ENCODE peak calls at places on chromosomes 16 and 17, in ten cellular contexts. One of them, this sample, is unnamed.

GRCh38 chr16:9706217-9706616 is 476.0 kb downstream of the GRIN2A start:
- DNase-seq in A549: no peak
- DNase-seq in AG09309: no peak
- DNase-seq in GM12878: no peak
- DNase-seq in CD8-positive, alpha-beta T cell: no peak
- DNase-seq in fibroblast of mammary gland: peak; percentile 0
- DNase-seq in fibroblast of pulmonary artery: peak; percentile 6
- DNase-seq in ovary: no peak
- DNase-seq in hepatocyte: no peak
- DNase-seq in RWPE2: no peak
- DNase-seq in this sample: no peak

GRCh38 chr17:55577687-55578086 is 66.4 kb upstream of the SMIM36 start:
- DNase-seq in A549: no peak
- DNase-seq in hepatocyte: no peak
- DNase-seq in CD8-positive, alpha-beta T cell: no peak
- DNase-seq in fibroblast of mammary gland: peak; percentile 54
- DNase-seq in AG09309: no peak
- DNase-seq in GM12878: no peak
- DNase-seq in ovary: peak; percentile 58
- DNase-seq in fibroblast of pulmonary artery: no peak
- DNase-seq in RWPE2: no peak
- DNase-seq in this sample: no peak

GRCh38 chr16:1823821-1824220 is 2.8 kb downstream of the HAGH start:
- DNase-seq in CD8-positive, alpha-beta T cell: no peak
- DNase-seq in AG09309: no peak
- DNase-seq in GM12878: no peak
- DNase-seq in ovary: no peak
- DNase-seq in RWPE2: peak; percentile 75
- DNase-seq in A549: peak; percentile 60
- DNase-seq in fibroblast of pulmonary artery: peak; percentile 68
- DNase-seq in hepatocyte: peak; percentile 64
- DNase-seq in fibroblast of mammary gland: peak; percentile 35
- DNase-seq in this sample: no peak

GRCh38 chr17:81394377-81394747 is 895 bp upstream of the BAHCC1 start:
- DNase-seq in fibroblast of pulmonary artery: no peak
- DNase-seq in fibroblast of mammary gland: no peak
- DNase-seq in GM12878: no peak
- DNase-seq in ovary: no peak
- DNase-seq in AG09309: no peak
- DNase-seq in CD8-positive, alpha-beta T cell: no peak
- DNase-seq in RWPE2: no peak
- DNase-seq in A549: no peak
- DNase-seq in hepatocyte: no peak
- DNase-seq in this sample: no peak

GRCh38 chr17:57408064-57408811 is 151.9 kb downstream of the MSI2 start:
- DNase-seq in ovary: no peak
- DNase-seq in CD8-positive, alpha-beta T cell: peak; percentile 48
- DNase-seq in fibroblast of pulmonary artery: no peak
- DNase-seq in A549: no peak
- DNase-seq in AG09309: no peak
- DNase-seq in fibroblast of mammary gland: no peak
- DNase-seq in hepatocyte: peak; percentile 61
- DNase-seq in RWPE2: no peak
- DNase-seq in GM12878: peak; percentile 46
- DNase-seq in this sample: no peak

GRCh38 chr16:68539704-68540370 is 746 bp downstream of the ZFP90 start:
- DNase-seq in GM12878: no peak
- DNase-seq in ovary: no peak
- DNase-seq in RWPE2: no peak
- DNase-seq in hepatocyte: peak; percentile 19
- DNase-seq in AG09309: no peak
- DNase-seq in A549: no peak
- DNase-seq in fibroblast of mammary gland: peak; percentile 18
- DNase-seq in CD8-positive, alpha-beta T cell: peak; percentile 40
- DNase-seq in fibroblast of pulmonary artery: no peak
- DNase-seq in this sample: no peak

GRCh38 chr17:45431531-45432404 is 902 bp downstream of the ARHGAP27 start:
- DNase-seq in fibroblast of mammary gland: peak; percentile 45
- DNase-seq in RWPE2: peak; percentile 96
- DNase-seq in GM12878: no peak
- DNase-seq in hepatocyte: peak; percentile 90
- DNase-seq in AG09309: no peak
- DNase-seq in ovary: peak; percentile 49
- DNase-seq in fibroblast of pulmonary artery: peak; percentile 41
- DNase-seq in A549: peak; percentile 98
- DNase-seq in CD8-positive, alpha-beta T cell: peak; percentile 71
- DNase-seq in this sample: no peak

GRCh38 chr16:30108059-30108855 is 5.1 kb downstream of the GDPD3 start:
- DNase-seq in RWPE2: no peak
- DNase-seq in AG09309: no peak
- DNase-seq in A549: no peak
- DNase-seq in GM12878: no peak
- DNase-seq in hepatocyte: no peak
- DNase-seq in CD8-positive, alpha-beta T cell: no peak
- DNase-seq in fibroblast of mammary gland: no peak
- DNase-seq in fibroblast of pulmonary artery: no peak
- DNase-seq in ovary: no peak
- DNase-seq in this sample: no peak

GRCh38 chr17:39027440-39028035 is 60.3 kb upstream of the FBXO47 start:
- DNase-seq in hepatocyte: peak; percentile 29
- DNase-seq in fibroblast of pulmonary artery: no peak
- DNase-seq in ovary: no peak
- DNase-seq in AG09309: no peak
- DNase-seq in A549: no peak
- DNase-seq in GM12878: no peak
- DNase-seq in fibroblast of mammary gland: no peak
- DNase-seq in RWPE2: no peak
- DNase-seq in CD8-positive, alpha-beta T cell: no peak
- DNase-seq in this sample: no peak

GRCh38 chr17:51046527-51047384 is 73.9 kb downstream of the SPAG9 start:
- DNase-seq in AG09309: peak; percentile 64
- DNase-seq in ovary: peak; percentile 72
- DNase-seq in A549: no peak
- DNase-seq in GM12878: no peak
- DNase-seq in fibroblast of mammary gland: peak; percentile 92
- DNase-seq in hepatocyte: peak; percentile 89
- DNase-seq in RWPE2: no peak
- DNase-seq in fibroblast of pulmonary artery: peak; percentile 96
- DNase-seq in CD8-positive, alpha-beta T cell: no peak
- DNase-seq in this sample: no peak
- H3K4me3 ChIP-seq in AG09309: no peak overlapping the region
- H3K4me3 ChIP-seq in ovary: peak overlapping the region; percentile 35
- H3K4me3 ChIP-seq in A549: no peak overlapping the region
- H3K4me3 ChIP-seq in GM12878: no peak overlapping the region
- H3K4me3 ChIP-seq in fibroblast of mammary gland: peak overlapping the region; percentile 33
- H3K4me3 ChIP-seq in hepatocyte: peak overlapping the region; percentile 8
- H3K4me3 ChIP-seq in RWPE2: no peak overlapping the region
- H3K4me3 ChIP-seq in fibroblast of pulmonary artery: peak overlapping the region; percentile 47
- H3K4me3 ChIP-seq in CD8-positive, alpha-beta T cell: no peak overlapping the region
- H3K4me3 ChIP-seq in this sample: no peak overlapping the region

GRCh38 chr16:85286970-85287814 is 174.9 kb upstream of the CIBAR2 start:
- DNase-seq in GM12878: no peak
- DNase-seq in RWPE2: no peak
- DNase-seq in hepatocyte: no peak
- DNase-seq in AG09309: no peak
- DNase-seq in fibroblast of mammary gland: peak; percentile 50
- DNase-seq in A549: no peak
- DNase-seq in fibroblast of pulmonary artery: peak; percentile 7
- DNase-seq in ovary: no peak
- DNase-seq in CD8-positive, alpha-beta T cell: no peak
- DNase-seq in this sample: no peak
- TF ChIP-seq CTCF in GM12878: no peak
- TF ChIP-seq CTCF in RWPE2: no peak
- TF ChIP-seq CTCF in hepatocyte: no peak
- TF ChIP-seq CTCF in AG09309: peak; percentile 9
- TF ChIP-seq CTCF in fibroblast of mammary gland: peak; percentile 4
- TF ChIP-seq CTCF in A549: no peak
- TF ChIP-seq CTCF in fibroblast of pulmonary artery: no peak
- TF ChIP-seq CTCF in ovary: no peak
- TF ChIP-seq CTCF in CD8-positive, alpha-beta T cell: no peak
- TF ChIP-seq CTCF in this sample: no peak

GRCh38 chr17:47237841-47238240 is 15.8 kb upstream of the ITGB3 start:
- DNase-seq in ovary: no peak
- DNase-seq in A549: no peak
- DNase-seq in GM12878: no peak
- DNase-seq in RWPE2: no peak
- DNase-seq in fibroblast of mammary gland: no peak
- DNase-seq in AG09309: no peak
- DNase-seq in hepatocyte: no peak
- DNase-seq in CD8-positive, alpha-beta T cell: no peak
- DNase-seq in fibroblast of pulmonary artery: no peak
- DNase-seq in this sample: no peak
- H3K4me3 ChIP-seq in ovary: no peak overlapping the region
- H3K4me3 ChIP-seq in A549: no peak overlapping the region
- H3K4me3 ChIP-seq in GM12878: no peak overlapping the region
- H3K4me3 ChIP-seq in RWPE2: no peak overlapping the region
- H3K4me3 ChIP-seq in fibroblast of mammary gland: no peak overlapping the region
- H3K4me3 ChIP-seq in AG09309: no peak overlapping the region
- H3K4me3 ChIP-seq in hepatocyte: no peak overlapping the region
- H3K4me3 ChIP-seq in CD8-positive, alpha-beta T cell: no peak overlapping the region
- H3K4me3 ChIP-seq in fibroblast of pulmonary artery: no peak overlapping the region
- H3K4me3 ChIP-seq in this sample: no peak overlapping the region

DNA sequence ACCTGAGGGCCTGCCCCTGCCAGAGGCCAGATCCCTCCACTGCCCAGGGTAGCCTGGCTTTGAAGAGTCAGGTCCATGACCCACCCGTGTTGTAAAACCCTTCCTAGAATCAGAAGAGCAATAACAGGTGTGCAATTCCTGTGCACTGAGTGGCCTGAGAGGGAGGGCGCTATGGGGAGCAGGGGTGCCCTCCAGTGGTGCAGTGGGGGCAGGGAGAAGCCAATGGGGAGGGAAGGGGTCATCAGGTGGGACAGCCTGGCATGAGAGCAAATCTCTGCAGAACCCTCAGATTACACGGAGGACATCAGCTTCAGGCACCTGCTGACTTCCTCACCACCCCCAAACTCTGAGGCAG is 72.9 kb upstream of the ZNF469 start:
- DNase-seq in fibroblast of pulmonary artery: no peak
- DNase-seq in RWPE2: no peak
- DNase-seq in GM12878: no peak
- DNase-seq in ovary: no peak
- DNase-seq in AG09309: no peak
- DNase-seq in hepatocyte: peak; percentile 54
- DNase-seq in A549: no peak
- DNase-seq in CD8-positive, alpha-beta T cell: no peak
- DNase-seq in fibroblast of mammary gland: no peak
- DNase-seq in this sample: no peak
- TF ChIP-seq CTCF in fibroblast of pulmonary artery: no peak
- TF ChIP-seq CTCF in RWPE2: peak; percentile 22
- TF ChIP-seq CTCF in GM12878: peak; percentile 21
- TF ChIP-seq CTCF in ovary: no peak
- TF ChIP-seq CTCF in AG09309: no peak
- TF ChIP-seq CTCF in hepatocyte: peak; percentile 36
- TF ChIP-seq CTCF in A549: no peak
- TF ChIP-seq CTCF in CD8-positive, alpha-beta T cell: no peak
- TF ChIP-seq CTCF in fibroblast of mammary gland: no peak
- TF ChIP-seq CTCF in this sample: peak; percentile 12

GRCh38 chr17:75087558-75088453 is at the start of gene SLC16A5:
- DNase-seq in CD8-positive, alpha-beta T cell: peak; percentile 55
- DNase-seq in A549: peak; percentile 99
- DNase-seq in fibroblast of mammary gland: peak; percentile 65
- DNase-seq in RWPE2: peak; percentile 95
- DNase-seq in fibroblast of pulmonary artery: peak; percentile 84
- DNase-seq in ovary: peak; percentile 82
- DNase-seq in hepatocyte: peak; percentile 94
- DNase-seq in GM12878: no peak
- DNase-seq in AG09309: no peak
- DNase-seq in this sample: no peak
- H3K4me3 ChIP-seq in CD8-positive, alpha-beta T cell: peak within 1 kb of the TSS; percentile 49
- H3K4me3 ChIP-seq in A549: peak within 1 kb of the TSS; percentile 67
- H3K4me3 ChIP-seq in fibroblast of mammary gland: peak within 1 kb of the TSS; percentile 46
- H3K4me3 ChIP-seq in RWPE2: peak within 1 kb of the TSS; percentile 44
- H3K4me3 ChIP-seq in fibroblast of pulmonary artery: peak within 1 kb of the TSS; percentile 58
- H3K4me3 ChIP-seq in ovary: peak within 1 kb of the TSS; percentile 72
- H3K4me3 ChIP-seq in hepatocyte: peak within 1 kb of the TSS; percentile 63
- H3K4me3 ChIP-seq in GM12878: peak within 1 kb of the TSS; percentile 69
- H3K4me3 ChIP-seq in AG09309: peak within 1 kb of the TSS; percentile 65
- H3K4me3 ChIP-seq in this sample: peak within 1 kb of the TSS; percentile 62

GRCh38 chr17:47720754-47721533 is 12.1 kb upstream of the TBX21 start:
- DNase-seq in fibroblast of pulmonary artery: no peak
- DNase-seq in GM12878: no peak
- DNase-seq in A549: no peak
- DNase-seq in CD8-positive, alpha-beta T cell: peak; percentile 84
- DNase-seq in RWPE2: no peak
- DNase-seq in hepatocyte: peak; percentile 55
- DNase-seq in AG09309: no peak
- DNase-seq in ovary: no peak
- DNase-seq in fibroblast of mammary gland: no peak
- DNase-seq in this sample: no peak
- TF ChIP-seq CTCF in fibroblast of pulmonary artery: no peak
- TF ChIP-seq CTCF in GM12878: no peak
- TF ChIP-seq CTCF in A549: no peak
- TF ChIP-seq CTCF in CD8-positive, alpha-beta T cell: no peak
- TF ChIP-seq CTCF in RWPE2: no peak
- TF ChIP-seq CTCF in hepatocyte: no peak
- TF ChIP-seq CTCF in AG09309: no peak
- TF ChIP-seq CTCF in ovary: no peak
- TF ChIP-seq CTCF in fibroblast of mammary gland: no peak
- TF ChIP-seq CTCF in this sample: no peak

DNA sequence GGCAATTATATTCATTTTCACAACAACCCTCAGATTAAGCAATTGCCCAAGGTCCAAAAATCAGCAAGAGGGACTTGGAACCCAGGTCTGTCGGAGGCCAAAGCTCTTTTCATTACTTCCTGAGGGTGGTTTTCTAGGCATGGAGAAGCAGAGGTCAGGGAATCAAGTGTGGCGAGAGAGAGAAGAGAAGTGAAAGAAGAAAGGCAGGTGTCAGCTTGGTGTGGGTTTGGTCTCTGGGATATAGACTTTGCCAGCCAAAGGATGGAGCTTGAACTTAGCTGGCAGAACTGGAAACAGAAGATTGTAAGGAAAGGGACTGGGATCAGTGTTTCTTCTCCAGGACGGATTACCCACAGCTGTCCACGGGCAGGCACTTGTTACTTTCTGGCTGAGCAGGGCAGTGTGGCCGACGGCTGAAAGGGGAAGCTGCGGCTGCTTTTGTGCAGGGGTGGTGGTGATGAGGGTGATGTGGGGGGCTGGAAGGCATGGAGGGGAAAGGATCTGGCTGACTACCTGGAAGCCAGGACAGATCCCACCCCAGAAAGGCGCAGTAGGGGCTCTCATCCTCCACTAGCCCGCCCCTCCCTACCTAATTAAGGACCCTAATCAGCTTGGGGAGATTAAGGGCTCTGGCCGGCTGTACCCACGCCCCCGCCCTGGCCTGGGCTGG is at the start of gene GUCY2D:
- DNase-seq in GM12878: no peak
- DNase-seq in fibroblast of mammary gland: no peak
- DNase-seq in ovary: no peak
- DNase-seq in AG09309: no peak
- DNase-seq in A549: no peak
- DNase-seq in CD8-positive, alpha-beta T cell: no peak
- DNase-seq in RWPE2: peak; percentile 39
- DNase-seq in fibroblast of pulmonary artery: no peak
- DNase-seq in hepatocyte: no peak
- DNase-seq in this sample: no peak
- H3K4me3 ChIP-seq in GM12878: no peak within 1 kb of the TSS
- H3K4me3 ChIP-seq in fibroblast of mammary gland: no peak within 1 kb of the TSS
- H3K4me3 ChIP-seq in ovary: no peak within 1 kb of the TSS
- H3K4me3 ChIP-seq in AG09309: no peak within 1 kb of the TSS
- H3K4me3 ChIP-seq in A549: no peak within 1 kb of the TSS
- H3K4me3 ChIP-seq in CD8-positive, alpha-beta T cell: no peak within 1 kb of the TSS
- H3K4me3 ChIP-seq in RWPE2: no peak within 1 kb of the TSS
- H3K4me3 ChIP-seq in fibroblast of pulmonary artery: no peak within 1 kb of the TSS
- H3K4me3 ChIP-seq in hepatocyte: no peak within 1 kb of the TSS
- H3K4me3 ChIP-seq in this sample: no peak within 1 kb of the TSS